ENCODE peak calls at places on chromosome 19, in four cellular contexts. W, Y, L and F are unnamed samples.
A peak's percentile ranks its signal among the peaks of the same experiment; 100 is the strongest.

GRCh38 chr19:10762656-10763055 is 44.8 kb downstream of the DNM2 start:
- DNase-seq in L (no peak), W (no peak), Y (no peak), F (no peak)

GRCh38 chr19:1748115-1748702 is 5.1 kb upstream of the ONECUT3 start:
- DNase-seq in Y (no peak), L (no peak), W (no peak), F (no peak)

GRCh38 chr19:33779849-33780248 is 16.8 kb upstream of the KCTD15 start:
- DNase-seq in L (no peak), W (no peak), Y (no peak), F (no peak)

GRCh38 chr19:11530432-11530831 is 1.5 kb upstream of the ECSIT start:
- DNase-seq in Y (peak; percentile 96), W (peak; percentile 80), L (peak; percentile 95), F (peak; percentile 28)

GRCh38 chr19:13042443-13043130 is 47.3 kb downstream of the NFIX start:
- DNase-seq in Y (no peak), W (no peak), L (no peak), F (no peak)

GRCh38 chr19:1864480-1865171 is 1.2 kb upstream of the KLF16 start:
- DNase-seq in L (peak; percentile 66), W (peak; percentile 91), Y (no peak), F (no peak)

GRCh38 chr19:28242317-28242927 is 970.5 kb downstream of the UQCRFS1 start:
- DNase-seq in W (peak; percentile 61), L (no peak), Y (no peak), F (no peak)

GRCh38 chr19:21586341-21587116 is 81.1 kb downstream of the ZNF429 start:
- DNase-seq in Y (no peak), W (no peak), L (no peak), F (no peak)

GRCh38 chr19:18803550-18804138 is 12.5 kb upstream of the COMP start:
- DNase-seq in L (no peak), W (no peak), Y (no peak), F (no peak)

GRCh38 chr19:19372656-19373416 is 32.6 kb upstream of the GATAD2A start:
- DNase-seq in L (peak; percentile 90), Y (peak; percentile 50), W (peak; percentile 90), F (no peak)

GRCh38 chr19:46355234-46355990 is 8.5 kb downstream of the PPP5C start:
- DNase-seq in Y (no peak), W (peak; percentile 66), L (peak; percentile 83), F (no peak)

GRCh38 chr19:13430790-13431582 is 75.3 kb downstream of the CACNA1A start:
- DNase-seq in W (peak; percentile 76), L (peak; percentile 33), Y (peak; percentile 51), F (peak; percentile 36)

GRCh38 chr19:2949939-2950285 is 5.1 kb upstream of the ZNF77 start:
- DNase-seq in L (peak; percentile 62), Y (no peak), W (peak; percentile 98), F (no peak)

GRCh38 chr19:54489341-54489740 is 13.3 kb upstream of the LAIR2 start:
- DNase-seq in W (no peak), Y (no peak), L (no peak), F (no peak)

GRCh38 chr19:38733493-38734175 is 10.6 kb downstream of the CAPN12 start:
- DNase-seq in Y (no peak), W (no peak), L (no peak), F (no peak)

GRCh38 chr19:4878491-4878968 is 11.1 kb upstream of the PLIN3 start:
- DNase-seq in W (no peak), L (no peak), Y (no peak), F (no peak)

GRCh38 chr19:51794865-51795490 is at the start of gene FPR3:
- DNase-seq in L (no peak), W (no peak), Y (no peak), F (no peak)

GRCh38 chr19:40582467-40582866 is 5.8 kb downstream of the SHKBP1 start:
- DNase-seq in W (no peak), L (no peak), Y (no peak), F (no peak)

GRCh38 chr19:44202470-44202869 is 9.9 kb upstream of the ZNF227 start:
- DNase-seq in Y (no peak), L (no peak), W (no peak), F (no peak)

GRCh38 chr19:13817615-13818371 is 22.6 kb downstream of the ZSWIM4 start:
- DNase-seq in W (peak; percentile 90), L (no peak), Y (no peak), F (no peak)

GRCh38 chr19:3053780-3054179 is 8.5 kb downstream of the TLE5 start:
- DNase-seq in W (no peak), L (no peak), Y (no peak), F (no peak)

GRCh38 chr19:6227941-6228325 is 51.8 kb downstream of the MLLT1 start:
- DNase-seq in W (no peak), L (no peak), Y (no peak), F (no peak)

GRCh38 chr19:21824679-21825078 is 11.3 kb downstream of the ZNF43 start:
- DNase-seq in Y (no peak), L (no peak), W (no peak), F (no peak)

GRCh38 chr19:15394426-15394825 is 14.8 kb upstream of the AKAP8 start:
- DNase-seq in W (no peak), Y (no peak), L (no peak), F (no peak)

GRCh38 chr19:37980419-37980975 is 73.5 kb downstream of the SIPA1L3 start:
- DNase-seq in W (no peak), L (no peak), Y (no peak), F (no peak)

GRCh38 chr19:15548648-15549047 is 40.3 kb downstream of the CYP4F22 start:
- DNase-seq in L (no peak), W (no peak), Y (no peak), F (no peak)

GRCh38 chr19:53094749-53095575 is 8.3 kb downstream of the ZNF160 start:
- DNase-seq in Y (no peak), L (no peak), W (no peak), F (no peak)

GRCh38 chr19:13846533-13847032 is 30.4 kb upstream of the NANOS3 start:
- DNase-seq in W (peak; percentile 90), Y (peak; percentile 90), L (peak; percentile 95), F (no peak)

GRCh38 chr19:50550594-50550966 is 17.7 kb downstream of the LRRC4B start:
- DNase-seq in Y (no peak), W (no peak), L (no peak), F (no peak)

GRCh38 chr19:50551034-50551712 is 17.1 kb downstream of the LRRC4B start:
- DNase-seq in L (no peak), W (no peak), Y (no peak), F (no peak)

GRCh38 chr19:50553134-50553703 is 15.0 kb downstream of the LRRC4B start:
- DNase-seq in Y (no peak), L (no peak), W (no peak), F (no peak)

GRCh38 chr19:50552540-50552939 is 15.7 kb downstream of the LRRC4B start:
- DNase-seq in Y (no peak), L (no peak), W (no peak), F (no peak)

GRCh38 chr19:50551713-50552187 is 16.5 kb downstream of the LRRC4B start:
- DNase-seq in W (peak; percentile 79), Y (no peak), L (no peak), F (no peak)
- TF ChIP-seq TCF7L2 in W (no peak), Y (no peak), L (no peak), F (no peak)

DNA sequence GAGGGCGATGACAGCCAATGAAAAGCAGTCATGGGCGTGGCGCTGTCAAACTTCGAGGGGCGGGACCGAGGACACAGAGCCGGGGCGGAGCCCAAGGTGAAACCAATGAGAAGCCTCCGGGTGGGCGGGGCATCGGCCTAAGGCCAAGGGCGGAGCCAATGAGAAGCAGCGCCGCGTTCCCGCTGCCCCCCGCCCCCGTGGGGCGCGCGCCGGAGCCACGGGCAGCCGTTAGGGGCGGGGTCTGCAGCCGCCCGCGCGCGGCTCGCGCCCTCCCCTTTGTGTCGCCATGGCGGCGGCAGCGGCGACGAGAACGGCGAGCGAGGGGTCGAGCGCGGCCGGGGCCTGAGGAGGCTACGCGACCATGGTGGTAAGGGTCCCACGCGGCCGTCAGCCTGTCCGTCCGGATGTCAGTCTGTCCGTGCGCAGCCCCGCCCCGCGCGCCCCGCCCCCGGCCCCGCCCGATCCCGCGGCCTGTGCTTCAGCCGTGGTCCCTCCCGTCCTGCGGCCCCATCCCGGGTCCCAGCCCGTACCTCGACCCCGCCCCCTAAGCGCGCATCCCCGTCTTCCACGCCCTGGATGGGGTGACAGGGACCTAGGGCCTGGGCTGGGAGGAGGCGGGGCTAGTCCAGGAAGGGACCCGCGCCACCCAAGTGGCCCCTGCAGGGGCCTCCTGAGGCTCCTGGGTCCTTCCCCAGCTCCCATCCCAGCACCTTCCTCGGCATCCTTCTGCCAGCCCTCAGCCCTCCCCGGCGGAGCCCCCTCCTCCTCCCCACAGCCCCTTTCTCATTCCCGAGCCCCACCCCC is at the start of gene ARHGAP33:
- DNase-seq in Y (peak; percentile 95), L (peak; percentile 94), W (peak; percentile 99), F (peak; percentile 72)
- H3K4me3 ChIP-seq in Y (peak within 1 kb of the TSS; percentile 67), L (peak within 1 kb of the TSS; percentile 62), W (peak within 1 kb of the TSS; percentile 57), F (peak within 1 kb of the TSS; percentile 54)

GRCh38 chr19:29675120-29675649 is 9.9 kb downstream of the PLEKHF1 start:
- DNase-seq in W (no peak), Y (no peak), L (no peak), F (no peak)

GRCh38 chr19:29672933-29673336 is 7.7 kb downstream of the PLEKHF1 start:
- DNase-seq in W (no peak), Y (no peak), L (no peak), F (no peak)

GRCh38 chr19:29674374-29675119 is 9.3 kb downstream of the PLEKHF1 start:
- DNase-seq in W (no peak), L (no peak), Y (no peak), F (no peak)

GRCh38 chr19:29672319-29672932 is 7.2 kb downstream of the PLEKHF1 start:
- DNase-seq in W (no peak), L (no peak), Y (no peak), F (no peak)

GRCh38 chr19:29673451-29674371 is 8.4 kb downstream of the PLEKHF1 start:
- DNase-seq in W (no peak), Y (no peak), L (no peak), F (no peak)
- TF ChIP-seq TCF7L2 in W (no peak), Y (no peak), L (no peak), F (no peak)

GRCh38 chr19:31312629-31313244 is 36.5 kb downstream of the TSHZ3 start:
- DNase-seq in W (no peak), L (no peak), Y (no peak), F (no peak)
- H3K4me3 ChIP-seq in W (no peak overlapping the region), L (no peak overlapping the region), Y (no peak overlapping the region), F (no peak overlapping the region)

DNA sequence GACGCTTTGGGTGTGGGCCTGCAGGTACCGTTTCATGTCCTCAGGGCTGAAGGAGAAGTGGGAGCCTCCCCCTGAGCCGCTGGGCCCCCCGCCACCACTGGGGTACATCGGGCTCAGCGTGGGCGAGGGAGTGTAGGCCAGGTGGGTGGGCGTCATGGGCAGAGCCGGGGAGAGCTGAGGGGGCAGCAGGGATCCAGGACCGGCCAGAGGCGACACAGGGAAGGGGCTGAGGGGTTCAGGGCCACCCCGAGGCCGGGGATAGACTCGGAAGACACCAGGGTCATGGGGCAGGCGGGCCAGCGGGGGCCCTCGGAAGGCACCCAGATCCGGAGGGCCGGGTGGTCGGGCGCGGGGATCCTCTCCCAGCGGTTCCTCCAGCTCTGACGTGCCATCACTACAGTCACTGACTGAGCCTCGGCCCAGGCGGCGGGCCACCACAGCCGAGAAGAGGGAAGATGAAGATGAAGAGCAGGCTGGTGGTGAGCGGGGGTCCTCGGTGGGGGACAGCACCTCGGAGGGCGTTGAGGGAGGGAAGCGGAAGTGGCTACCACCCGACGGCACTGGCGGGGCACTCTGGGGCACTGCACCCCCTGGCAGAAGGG is 5.7 kb downstream of the ERF start:
- DNase-seq in L (no peak), Y (no peak), W (no peak), F (no peak)
- TF ChIP-seq TCF7L2 in L (no peak), Y (no peak), W (no peak), F (no peak)